ENCODE peak calls at places on chromosomes 13 and 19, in four cellular contexts. Y is GM06990, Z is putamen, R is mucosa of gallbladder. T is an unnamed sample.

GRCh38 chr13:110509971-110510786 is 51.3 kb downstream of the RAB20 start:
- DNase-seq in Y (no peak), R (no peak), Z (no peak), T (no peak)

GRCh38 chr13:75600371-75600770 is 35.8 kb upstream of the LMO7 start:
- DNase-seq in R (no peak), Z (no peak), Y (no peak), T (no peak)

GRCh38 chr13:100491164-100491847 is 97.3 kb downstream of the GGACT start:
- DNase-seq in R (peak), Z (no peak), Y (no peak), T (no peak)

GRCh38 chr13:52862358-52863206 is 14.1 kb upstream of the PCDH8 start:
- DNase-seq in R (no peak), Z (no peak), Y (no peak), T (peak)

GRCh38 chr13:42379241-42379640 is 107.3 kb downstream of the AKAP11 start:
- DNase-seq in R (no peak), Z (no peak), Y (no peak), T (no peak)

GRCh38 chr13:38530492-38530891 is 156.4 kb upstream of the FREM2 start:
- DNase-seq in Y (no peak), Z (no peak), R (no peak), T (no peak)

GRCh38 chr13:90717451-90717936 is 630.0 kb upstream of the MIR17HG start:
- DNase-seq in Z (no peak), R (no peak), Y (no peak), T (no peak)

GRCh38 chr13:113098163-113098732 is 7.3 kb upstream of the F7 start:
- DNase-seq in R (no peak), Z (no peak), Y (no peak), T (no peak)

GRCh38 chr19:56348289-56348877 is 33.7 kb upstream of the ZSCAN5A start:
- DNase-seq in Z (no peak), Y (no peak), R (no peak), T (no peak)

GRCh38 chr13:75554981-75555380 is 5.4 kb downstream of the UCHL3 start:
- DNase-seq in Z (no peak), Y (no peak), R (no peak), T (no peak)

GRCh38 chr13:51380269-51380668 is 40.8 kb downstream of the SERPINE3 start:
- DNase-seq in Z (no peak), R (no peak), Y (no peak), T (peak)

T was measured in body of pancreas.